ENCODE peak calls at places on chromosomes 4 and X, in seven cellular contexts. D is CD8-positive, alpha-beta T cell; J is H7; B is sigmoid colon; N is CD8-positive, alpha-beta memory T cell; Y is GM12878; X is heart right ventricle. F is an unnamed sample. For H3K27me3, the result is how much of the 10 kb centered on the place peaks cover.

GRCh38 chrX:47321978-47322377 is 48.4 kb upstream of the ZNF157 start:
- DNase-seq in N (no peak), D (no peak), X (no peak), B (peak), Y (no peak), J (peak), F (no peak)

GRCh38 chr4:72496119-72496518 is 72.9 kb downstream of the ADAMTS3 start:
- DNase-seq in Y (no peak), D (no peak), X (no peak), N (no peak), B (no peak), J (no peak), F (no peak)

GRCh38 chr4:133624744-133625143 is 475.6 kb downstream of the PCDH10 start:
- DNase-seq in J (peak), X (no peak), B (no peak), Y (no peak), D (no peak), N (no peak), F (no peak)

GRCh38 chrX:39492495-39493162 is 605.1 kb downstream of the BCOR start:
- DNase-seq in J (no peak), N (no peak), B (no peak), X (peak), D (no peak), Y (peak), F (no peak)

GRCh38 chr4:61828960-61829359 is 628.8 kb downstream of the ADGRL3 start:
- DNase-seq in N (no peak), J (no peak), D (no peak), B (no peak), Y (no peak), X (no peak), F (no peak)

GRCh38 chr4:173057906-173058305 is 110.7 kb upstream of the GALNT7 start:
- DNase-seq in Y (no peak), J (no peak), N (no peak), D (no peak), X (no peak), B (no peak), F (no peak)

GRCh38 chr4:177441061-177441802 is 1.0 kb downstream of the AGA start:
- DNase-seq in N (peak), D (peak), Y (peak), X (no peak), J (peak), B (no peak), F (no peak)

GRCh38 chr4:98555798-98556445 is 102.5 kb downstream of the TSPAN5 start:
- DNase-seq in B (no peak), Y (no peak), D (no peak), N (no peak), J (no peak), X (no peak), F (no peak)

GRCh38 chrX:82208976-82209375 is 1007.1 kb downstream of the SH3BGRL start:
- DNase-seq in Y (no peak), N (no peak), X (no peak), B (no peak), D (no peak), J (no peak), F (no peak)

GRCh38 chr4:73139991-73140390 is 70.5 kb upstream of the COX18 start:
- DNase-seq in Y (no peak), N (no peak), D (no peak), J (no peak), B (no peak), X (no peak), F (no peak)

GRCh38 chr4:41913509-41913908 is 21.7 kb upstream of the TMEM33 start:
- DNase-seq in J (no peak), N (no peak), D (no peak), X (no peak), Y (no peak), B (no peak), F (no peak)

GRCh38 chrX:112651766-112652165 is 28.0 kb downstream of the LHFPL1 start:
- DNase-seq in D (no peak), X (no peak), Y (no peak), N (no peak), J (no peak), B (no peak), F (no peak)

GRCh38 chr4:115770046-115770543 is 656.7 kb upstream of the NDST4 start:
- DNase-seq in D (no peak), Y (no peak), X (no peak), B (no peak), N (no peak), J (no peak), F (no peak)

GRCh38 chr4:48042979-48043461 is 26.4 kb downstream of the NIPAL1 start:
- DNase-seq in J (no peak), N (no peak), B (no peak), D (no peak), Y (no peak), X (no peak), F (no peak)

GRCh38 chr4:171847751-171848150 is 34.5 kb downstream of the GALNTL6 start:
- DNase-seq in X (no peak), Y (no peak), N (no peak), D (no peak), J (no peak), B (no peak), F (no peak)

GRCh38 chr4:22031423-22031822 is 82.9 kb upstream of the KCNIP4 start:
- DNase-seq in X (no peak), Y (no peak), D (no peak), J (no peak), B (no peak), N (no peak), F (no peak)

GRCh38 chr4:167826281-167826680 is 266.1 kb upstream of the ANXA10 start:
- DNase-seq in N (no peak), J (no peak), D (no peak), Y (no peak), X (no peak), B (no peak), F (no peak)

GRCh38 chr4:77833158-77833724 is 14.1 kb upstream of the CNOT6L start:
- DNase-seq in N (no peak), D (no peak), J (no peak), X (no peak), Y (no peak), B (no peak), F (no peak)

GRCh38 chr4:85147481-85148076 is 181.1 kb upstream of the WDFY3 start:
- DNase-seq in X (peak), N (no peak), J (peak), Y (peak), B (peak), D (no peak), F (peak)

GRCh38 chr4:127783026-127783769 is 1.1 kb downstream of the HSPA4L start:
- DNase-seq in Y (no peak), J (peak), X (peak), N (no peak), D (no peak), B (peak), F (peak)

GRCh38 chr4:78922207-78922606 is 17.0 kb downstream of the PAQR3 start:
- DNase-seq in B (no peak), J (no peak), X (no peak), N (no peak), Y (no peak), D (no peak), F (no peak)

GRCh38 chr4:2407991-2408342 is 10.5 kb downstream of the ZFYVE28 start:
- DNase-seq in N (no peak), J (no peak), X (no peak), Y (no peak), D (no peak), B (no peak), F (no peak)

GRCh38 chr4:139647184-139647583 is 18.4 kb upstream of the MGST2 start:
- DNase-seq in N (no peak), D (no peak), J (no peak), B (no peak), X (no peak), Y (no peak), F (no peak)

GRCh38 chr4:159358226-159358625 is 255.3 kb downstream of the RAPGEF2 start:
- DNase-seq in D (no peak), Y (no peak), B (no peak), X (no peak), N (no peak), J (no peak), F (no peak)

GRCh38 chrX:132270699-132271098 is 51.5 kb upstream of the RAP2C start:
- DNase-seq in J (no peak), X (no peak), D (no peak), N (no peak), Y (no peak), B (peak), F (peak)

GRCh38 chr4:159368320-159368719 is 265.4 kb downstream of the RAPGEF2 start:
- DNase-seq in Y (no peak), N (no peak), D (no peak), X (no peak), J (no peak), B (no peak), F (no peak)

GRCh38 chrX:281166-281999 is at the start of gene PLCXD1:
- DNase-seq in B (peak), N (no peak), X (no peak), J (peak), D (no peak), Y (no peak), F (peak)

GRCh38 chr4:48968814-48969213 is 17.3 kb upstream of the CWH43 start:
- DNase-seq in D (no peak), X (no peak), B (no peak), N (no peak), J (no peak), Y (no peak), F (no peak)

GRCh38 chrX:5753291-5753690 is 475.4 kb downstream of the NLGN4X start:
- DNase-seq in J (no peak), B (no peak), Y (no peak), D (no peak), X (no peak), N (no peak), F (no peak)

GRCh38 chr4:76354517-76355473 is 48.3 kb downstream of the STBD1 start:
- DNase-seq in J (no peak), X (no peak), N (peak), B (no peak), Y (no peak), D (no peak), F (no peak)

GRCh38 chr4:169968999-169969398 is 57.2 kb downstream of the MFAP3L start:
- DNase-seq in J (no peak), Y (no peak), B (no peak), D (no peak), N (no peak), X (no peak), F (no peak)

GRCh38 chr4:15003891-15004700 is 1.8 kb downstream of the CPEB2 start:
- DNase-seq in Y (no peak), X (peak), B (peak), D (peak), N (peak), J (peak), F (peak)

GRCh38 chr4:65046496-65047101 is 623.7 kb downstream of the EPHA5 start:
- DNase-seq in Y (no peak), X (no peak), D (no peak), N (no peak), B (no peak), J (no peak), F (no peak)

GRCh38 chr4:3486556-3487270 is 23.6 kb downstream of the DOK7 start:
- DNase-seq in B (no peak), N (no peak), D (no peak), J (peak), Y (no peak), X (no peak), F (no peak)

GRCh38 chr4:99915449-99915848 is 21.2 kb upstream of the LAMTOR3 start:
- DNase-seq in N (no peak), D (no peak), Y (no peak), J (no peak), X (no peak), B (no peak), F (no peak)

DNA sequence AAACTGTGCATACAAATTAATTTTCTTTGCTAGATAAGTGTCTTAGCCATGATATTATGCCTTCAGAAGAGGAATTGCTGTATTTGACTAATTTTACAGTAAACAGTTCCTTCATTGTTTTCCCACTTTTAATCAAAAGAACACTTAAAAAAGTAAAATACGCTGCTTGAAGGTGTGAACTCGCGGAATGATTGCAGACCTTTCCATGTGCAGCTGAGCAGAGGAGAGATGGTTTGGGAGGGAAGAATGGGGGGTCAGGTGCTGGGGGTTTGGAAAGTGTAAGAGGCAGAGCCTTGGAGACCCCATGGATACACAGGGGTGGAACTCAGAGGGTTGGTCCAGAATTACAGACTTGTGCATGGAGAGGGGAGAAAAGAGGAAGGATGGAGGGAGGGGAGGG is 15.3 kb downstream of the CYTL1 start:
- DNase-seq in X (no peak), Y (no peak), D (no peak), B (no peak), N (no peak), J (no peak), F (no peak)
- H3K27me3 ChIP-seq in X (under half), Y (under half), D (under half), B (under half), N (under half), J (under half), F (half or more)

GRCh38 chr4:821631-822030 is 4.3 kb downstream of the CPLX1 start:
- DNase-seq in B (peak), N (no peak), J (peak), Y (no peak), X (no peak), D (no peak), F (no peak)
- H3K27me3 ChIP-seq in B (half or more), N (under half), J (under half), Y (under half), X (half or more), D (under half), F (half or more)

GRCh38 chrX:87755493-87755892 is 237.9 kb downstream of the KLHL4 start:
- DNase-seq in Y (no peak), N (no peak), D (no peak), J (no peak), B (no peak), X (no peak), F (no peak)
- H3K27me3 ChIP-seq in Y (under half), N (under half), D (under half), J (under half), B (under half), X (under half), F (under half)

GRCh38 chr4:102730968-102731533 is 29.7 kb downstream of the MANBA start:
- DNase-seq in Y (no peak), N (no peak), B (no peak), X (no peak), J (peak), D (no peak), F (no peak)

GRCh38 chr4:102734591-102735385 is 26.0 kb downstream of the MANBA start:
- DNase-seq in D (no peak), B (no peak), J (no peak), Y (peak), N (no peak), X (no peak), F (no peak)

GRCh38 chr4:102735578-102735977 is 25.2 kb downstream of the MANBA start:
- DNase-seq in D (no peak), B (no peak), N (no peak), Y (no peak), X (no peak), J (no peak), F (no peak)

GRCh38 chr4:102734116-102734515 is 26.7 kb downstream of the MANBA start:
- DNase-seq in D (no peak), B (no peak), J (no peak), Y (no peak), N (no peak), X (no peak), F (no peak)

DNA sequence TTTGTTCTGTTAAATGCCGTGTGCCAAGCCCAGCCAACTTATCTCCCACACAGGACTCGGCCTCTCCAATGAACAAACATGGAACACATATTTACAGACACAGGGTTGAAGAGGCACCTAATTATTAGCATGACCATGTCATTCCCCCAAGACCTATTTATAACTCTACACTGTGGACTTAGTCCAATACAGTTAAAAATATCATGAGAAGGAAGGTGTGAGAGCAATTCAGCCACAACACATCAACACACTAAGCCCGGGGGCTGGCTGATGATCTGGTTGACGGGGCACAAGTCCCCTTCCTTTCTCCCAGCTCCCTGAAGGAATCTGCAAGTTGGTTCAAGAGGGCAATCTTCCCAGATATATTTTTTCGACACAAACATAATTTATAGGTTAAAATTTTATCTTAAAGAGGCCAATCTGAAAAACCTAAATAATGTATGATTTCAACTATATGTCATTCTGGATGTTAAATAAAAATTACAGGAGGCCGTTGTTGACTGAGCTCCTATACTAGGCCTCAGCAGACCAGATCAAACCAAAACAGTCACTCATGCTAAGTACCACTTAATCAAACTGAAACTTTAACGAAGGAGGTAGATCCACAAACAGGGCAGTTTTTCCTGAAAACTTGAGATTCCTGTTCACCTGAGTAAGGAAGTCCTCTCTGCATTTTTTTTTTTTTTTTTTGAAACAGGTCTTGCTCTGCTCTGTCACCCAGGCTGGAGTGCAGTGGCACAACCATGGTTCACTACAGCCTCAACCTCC is 27.9 kb downstream of the MANBA start:
- DNase-seq in J (no peak), Y (no peak), D (no peak), N (no peak), B (no peak), X (no peak), F (no peak)
- H3K27me3 ChIP-seq in J (under half), Y (under half), D (under half), N (under half), B (under half), X (under half), F (under half)

F was measured in left ventricle myocardium inferior.